ENCODE peak calls at places on chromosomes 6 and 20, in four cellular contexts. K is fibroblast of lung, M is cardiac fibroblast, S is foreskin fibroblast. Z is an unnamed sample.

GRCh38 chr6:145017516-145017915 is 717.8 kb downstream of the EPM2A start:
- DNase-seq in K (peak), M (no peak), S (peak), Z (peak)

GRCh38 chr20:39263076-39263475 is 300.9 kb downstream of the DHX35 start:
- DNase-seq in K (peak), M (no peak), S (no peak), Z (peak)

GRCh38 chr20:22763257-22763906 is 179.0 kb upstream of the FOXA2 start:
- DNase-seq in K (no peak), M (peak), S (no peak), Z (peak)

GRCh38 chr20:32920066-32920465 is 61.3 kb downstream of the EFCAB8 start:
- DNase-seq in K (no peak), M (no peak), S (no peak), Z (no peak)

GRCh38 chr20:57902478-57902877 is 192.7 kb upstream of the PMEPA1 start:
- DNase-seq in K (peak), M (peak), S (peak), Z (peak)

GRCh38 chr20:25508083-25508770 is 77.1 kb downstream of the NINL start:
- DNase-seq in K (peak), M (peak), S (peak), Z (peak)

GRCh38 chr20:57092112-57092899 is 174.1 kb downstream of the BMP7 start:
- DNase-seq in K (peak), M (peak), S (peak), Z (peak)

GRCh38 chr6:49325901-49326300 is 137.2 kb downstream of the MMUT start:
- DNase-seq in K (peak), M (peak), S (no peak), Z (peak)

GRCh38 chr20:10647471-10647870 is 26.3 kb downstream of the JAG1 start:
- DNase-seq in K (no peak), M (no peak), S (no peak), Z (peak)

GRCh38 chr20:38308447-38308846 is 4.5 kb downstream of the BPI start:
- DNase-seq in K (no peak), M (no peak), S (no peak), Z (no peak)

GRCh38 chr6:66731310-66731709 is 1024.3 kb upstream of the EYS start:
- DNase-seq in K (no peak), M (no peak), S (no peak), Z (no peak)

GRCh38 chr6:13273931-13274706 is 54.2 kb downstream of the TBC1D7 start:
- DNase-seq in K (no peak), M (no peak), S (no peak), Z (no peak)

GRCh38 chr6:16324184-16324583 is 85.8 kb downstream of the GMPR start:
- DNase-seq in K (no peak), M (no peak), S (no peak), Z (no peak)

GRCh38 chr20:41178495-41178894 is 41.2 kb downstream of the PLCG1 start:
- DNase-seq in K (no peak), M (no peak), S (no peak), Z (no peak)

GRCh38 chr6:36873612-36874011 is 991 bp downstream of the PPIL1 start:
- DNase-seq in K (no peak), M (no peak), S (no peak), Z (peak)
- TF ChIP-seq CTCF in K (no peak), M (no peak), S (no peak), Z (peak)

GRCh38 chr6:125944434-125944816 is 12.1 kb upstream of the HINT3 start:
- DNase-seq in K (peak), M (peak), S (no peak), Z (peak)
- H3K4me3 ChIP-seq in K (no peak), M (no peak), S (no peak), Z (no peak)

GRCh38 chr6:109455161-109455501 is 441 bp downstream of the MICAL1 start:
- DNase-seq in K (no peak), M (no peak), S (no peak), Z (no peak)

GRCh38 chr6:109456283-109456583 is 661 bp upstream of the MICAL1 start:
- DNase-seq in K (no peak), M (no peak), S (no peak), Z (no peak)

GRCh38 chr6:109454483-109455160 is 950 bp downstream of the MICAL1 start:
- DNase-seq in K (peak), M (peak), S (no peak), Z (peak)

GRCh38 chr6:109456710-109457595 is 1.4 kb upstream of the MICAL1 start:
- DNase-seq in K (peak), M (peak), S (peak), Z (no peak)

DNA sequence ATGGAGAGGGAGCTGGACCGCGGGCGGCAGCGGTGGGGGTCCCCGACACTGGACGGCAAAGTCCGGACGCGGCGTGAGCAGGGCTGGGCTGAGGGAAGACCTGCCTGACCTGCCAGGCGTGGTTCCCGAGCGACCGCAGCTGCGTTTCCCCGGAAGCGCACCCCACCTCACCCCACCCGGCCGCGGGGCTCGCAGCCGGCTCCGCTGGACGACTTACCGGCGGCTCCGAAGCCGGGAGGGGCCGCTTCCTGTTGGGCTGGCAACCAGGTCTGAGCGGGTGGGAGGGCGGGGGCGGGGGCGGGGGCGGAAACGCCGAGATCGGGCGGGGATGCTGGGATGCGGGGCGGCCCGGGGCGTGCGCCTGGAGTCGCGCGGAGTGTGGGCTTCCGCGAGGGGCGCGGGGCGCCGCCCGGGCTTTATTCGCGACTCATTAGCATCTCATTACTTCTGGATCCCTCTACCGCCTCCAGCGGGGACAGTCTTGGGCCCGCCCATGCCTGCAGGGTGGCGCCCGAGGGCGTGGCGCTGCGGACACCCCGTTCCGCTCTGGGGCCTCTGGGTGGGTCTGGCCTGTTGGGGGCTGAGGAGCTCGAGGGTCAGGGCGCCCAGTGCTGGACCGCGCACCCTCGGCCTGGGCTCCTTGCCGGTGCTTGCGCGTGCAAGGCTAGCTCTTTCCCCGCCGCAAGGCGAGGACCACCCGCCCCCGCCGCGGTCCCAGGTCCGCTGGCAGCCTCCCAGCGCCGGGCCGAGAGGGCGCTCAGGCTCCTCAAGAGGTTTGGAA is at the start of gene MICAL1:
- DNase-seq in K (peak), M (peak), S (peak), Z (peak)
- TF ChIP-seq CTCF in K (peak), M (peak), S (peak), Z (peak)

GRCh38 chr6:130500693-130501092 is 134.9 kb downstream of the TMEM200A start:
- DNase-seq in K (peak), M (peak), S (peak), Z (peak)
- H3K4me3 ChIP-seq in K (no peak), M (no peak), S (no peak), Z (no peak)

Z was measured in choroid plexus epithelial cell.